ENCODE peak calls at places on chromosomes 16 and 17, in six cellular contexts. J is prostate gland, R is fibroblast of mammary gland, N is HCT116, D is cardiac fibroblast, K is psoas muscle. Z is an unnamed sample.

GRCh38 chr16:72939247-72939646 is 108.7 kb downstream of the ZFHX3 start:
- DNase-seq in J (peak), R (peak), N (no peak), D (peak), K (no peak), Z (peak)

GRCh38 chr17:29595107-29595942 is 2.4 kb downstream of the ANKRD13B start:
- DNase-seq in J (no peak), R (no peak), N (no peak), D (no peak), K (no peak), Z (no peak)

GRCh38 chr16:28309811-28310311 is 17.5 kb downstream of the SBK1 start:
- DNase-seq in J (no peak), R (no peak), N (no peak), D (no peak), K (peak), Z (no peak)

GRCh38 chr17:67818110-67819002 is 6.9 kb upstream of the BPTF start:
- DNase-seq in J (no peak), R (peak), N (no peak), D (no peak), K (no peak), Z (no peak)

GRCh38 chr16:29877266-29877961 is 14.4 kb upstream of the CDIPT start:
- DNase-seq in J (no peak), R (peak), N (peak), D (peak), K (no peak), Z (no peak)

GRCh38 chr17:3826191-3826590 is 19.9 kb downstream of the NCBP3 start:
- DNase-seq in J (no peak), R (peak), N (no peak), D (no peak), K (no peak), Z (no peak)

GRCh38 chr16:12057276-12057675 is 80.7 kb downstream of the SNX29 start:
- DNase-seq in J (no peak), R (peak), N (no peak), D (peak), K (peak), Z (peak)

GRCh38 chr16:1295465-1295864 is 14.0 kb upstream of the UBE2I start:
- DNase-seq in J (no peak), R (no peak), N (no peak), D (no peak), K (no peak), Z (no peak)

GRCh38 chr16:58332997-58333700 is 38.3 kb upstream of the PRSS54 start:
- DNase-seq in J (no peak), R (no peak), N (no peak), D (no peak), K (no peak), Z (no peak)

GRCh38 chr16:73420244-73421040 is 372.5 kb upstream of the ZFHX3 start:
- DNase-seq in J (no peak), R (no peak), N (no peak), D (no peak), K (no peak), Z (no peak)

GRCh38 chr16:23773339-23773738 is 18.5 kb downstream of the CHP2 start:
- DNase-seq in J (no peak), R (no peak), N (no peak), D (no peak), K (no peak), Z (no peak)

GRCh38 chr17:2362881-2363280 is 25.6 kb downstream of the SGSM2 start:
- DNase-seq in J (no peak), R (no peak), N (no peak), D (no peak), K (no peak), Z (no peak)

GRCh38 chr17:19317359-19318095 is 45.0 kb downstream of the B9D1 start:
- DNase-seq in J (no peak), R (peak), N (peak), D (peak), K (peak), Z (peak)

GRCh38 chr17:64638552-64639198 is 23.4 kb downstream of the SMURF2 start:
- DNase-seq in J (no peak), R (peak), N (no peak), D (no peak), K (no peak), Z (peak)

GRCh38 chr17:17054636-17055035 is 12.4 kb downstream of the MPRIP start:
- DNase-seq in J (no peak), R (no peak), N (no peak), D (no peak), K (no peak), Z (no peak)

GRCh38 chr16:78770353-78771091 is 671.1 kb downstream of the WWOX start:
- DNase-seq in J (peak), R (peak), N (no peak), D (peak), K (peak), Z (peak)

GRCh38 chr17:4583206-4583605 is 1.1 kb upstream of the SMTNL2 start:
- DNase-seq in J (no peak), R (no peak), N (no peak), D (no peak), K (peak), Z (no peak)

GRCh38 chr16:50593410-50594139 is 45.4 kb downstream of the NKD1 start:
- DNase-seq in J (no peak), R (peak), N (no peak), D (peak), K (no peak), Z (no peak)

GRCh38 chr16:87324411-87325275 is 7.5 kb upstream of the C16orf95 start:
- DNase-seq in J (no peak), R (peak), N (no peak), D (peak), K (peak), Z (peak)

GRCh38 chr16:27463741-27464662 is 62.0 kb downstream of the IL21R start:
- DNase-seq in J (no peak), R (no peak), N (no peak), D (no peak), K (no peak), Z (no peak)

GRCh38 chr17:61247438-61247837 is 152.2 kb upstream of the TBX2 start:
- DNase-seq in J (no peak), R (peak), N (no peak), D (peak), K (no peak), Z (peak)

GRCh38 chr16:85254921-85255320 is 142.6 kb upstream of the CIBAR2 start:
- DNase-seq in J (no peak), R (no peak), N (no peak), D (no peak), K (no peak), Z (no peak)

GRCh38 chr16:76943936-76944335 is 247.1 kb upstream of the MON1B start:
- DNase-seq in J (no peak), R (peak), N (no peak), D (peak), K (no peak), Z (no peak)

GRCh38 chr16:68365167-68365817 is 54.5 kb downstream of the PRMT7 start:
- DNase-seq in J (no peak), R (no peak), N (no peak), D (no peak), K (no peak), Z (peak)

GRCh38 chr17:13228225-13228624 is 210.4 kb upstream of the ELAC2 start:
- DNase-seq in J (no peak), R (no peak), N (no peak), D (no peak), K (no peak), Z (no peak)

GRCh38 chr16:84177740-84178070 is 9.2 kb downstream of the TAF1C start:
- DNase-seq in J (no peak), R (peak), N (no peak), D (peak), K (no peak), Z (peak)

GRCh38 chr16:77555781-77556180 is 120.9 kb upstream of the ADAMTS18 start:
- DNase-seq in J (no peak), R (no peak), N (no peak), D (no peak), K (no peak), Z (no peak)

GRCh38 chr17:32265192-32265895 is at the start of gene RHBDL3:
- DNase-seq in J (no peak), R (no peak), N (no peak), D (no peak), K (no peak), Z (no peak)

GRCh38 chr17:298791-299450 is 53.7 kb downstream of the RPH3AL start:
- DNase-seq in J (no peak), R (peak), N (no peak), D (peak), K (peak), Z (no peak)

GRCh38 chr17:6343736-6344135 is 91.2 kb downstream of the AIPL1 start:
- DNase-seq in J (no peak), R (no peak), N (no peak), D (no peak), K (no peak), Z (no peak)

DNA sequence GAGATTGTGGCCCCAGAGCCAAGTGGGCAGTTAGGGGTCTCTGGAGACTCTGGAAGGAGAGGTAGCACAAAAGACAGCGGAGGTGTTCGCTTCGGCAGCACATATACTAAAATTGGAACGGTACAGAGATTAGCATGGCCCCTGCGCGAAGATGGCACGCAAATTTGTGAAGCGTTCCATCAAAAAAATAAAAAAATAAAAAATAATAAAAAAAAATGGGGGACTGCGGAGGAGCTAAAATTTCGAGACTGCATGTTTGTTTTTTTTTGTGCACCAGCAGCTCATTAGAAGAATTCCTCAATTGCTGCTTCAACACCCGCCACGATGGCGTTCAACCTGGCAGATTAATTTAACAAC is 39.1 kb downstream of the IGF2BP1 start:
- DNase-seq in J (no peak), R (no peak), N (no peak), D (no peak), K (no peak), Z (no peak)
- TF ChIP-seq CTCF in J (no peak), R (no peak), N (no peak), D (no peak), K (no peak), Z (no peak)

DNA sequence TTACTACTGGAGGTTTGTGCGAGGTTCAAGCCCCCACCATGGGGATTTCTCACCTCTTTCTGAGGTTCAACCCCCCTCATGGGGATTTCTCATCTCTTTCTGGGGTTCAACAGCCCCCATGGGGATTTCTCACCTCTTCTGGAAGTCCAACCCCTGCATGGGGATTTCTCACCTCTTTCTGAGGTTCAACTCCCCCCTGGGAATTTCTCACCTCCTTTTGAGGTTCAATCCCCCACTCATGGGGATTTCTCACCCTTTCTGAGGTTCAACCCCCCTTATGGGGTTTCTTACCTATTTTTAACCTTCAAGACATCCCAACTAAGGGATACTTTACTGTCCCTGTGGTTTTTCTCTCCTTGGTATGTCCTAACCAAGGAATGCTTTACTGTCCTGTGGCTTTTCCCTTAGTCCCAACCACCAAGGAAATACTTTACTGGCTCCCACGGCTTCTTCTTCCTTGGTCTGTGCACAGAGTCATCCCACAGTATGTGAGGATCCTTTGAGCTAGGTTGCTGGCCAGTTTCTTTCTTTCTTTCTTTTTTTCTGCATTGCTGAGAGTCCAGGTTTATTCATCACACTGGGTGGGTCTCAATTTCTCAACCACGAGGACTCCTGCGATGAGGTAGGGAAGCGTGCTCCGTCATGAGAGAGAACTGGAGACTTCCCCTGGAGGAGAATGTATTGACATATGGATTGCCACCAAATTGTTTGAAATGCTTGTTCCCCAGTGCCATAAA is 2140.2 kb downstream of the TP53TG3F start:
- DNase-seq in J (no peak), R (no peak), N (no peak), D (no peak), K (no peak), Z (no peak)
- H3K4me3 ChIP-seq in J (no peak), R (no peak), N (peak), D (no peak), K (no peak), Z (no peak)

GRCh38 chr16:69859105-69859969 is 91.8 kb upstream of the CLEC18A start:
- DNase-seq in J (no peak), R (no peak), N (peak), D (no peak), K (no peak), Z (no peak)
- TF ChIP-seq CTCF in J (peak), R (peak), N (peak), D (peak), K (peak), Z (peak)

GRCh38 chr17:45145035-45145389 is 3.3 kb upstream of the HEXIM1 start:
- DNase-seq in J (no peak), R (no peak), N (no peak), D (no peak), K (peak), Z (no peak)

GRCh38 chr17:45147581-45148182 is 593 bp upstream of the HEXIM1 start:
- DNase-seq in J (peak), R (peak), N (peak), D (peak), K (peak), Z (peak)

GRCh38 chr17:45147102-45147580 is 1.1 kb upstream of the HEXIM1 start:
- DNase-seq in J (no peak), R (peak), N (no peak), D (no peak), K (no peak), Z (peak)

GRCh38 chr17:45146166-45146565 is 2.1 kb upstream of the HEXIM1 start:
- DNase-seq in J (no peak), R (no peak), N (no peak), D (no peak), K (peak), Z (no peak)

DNA sequence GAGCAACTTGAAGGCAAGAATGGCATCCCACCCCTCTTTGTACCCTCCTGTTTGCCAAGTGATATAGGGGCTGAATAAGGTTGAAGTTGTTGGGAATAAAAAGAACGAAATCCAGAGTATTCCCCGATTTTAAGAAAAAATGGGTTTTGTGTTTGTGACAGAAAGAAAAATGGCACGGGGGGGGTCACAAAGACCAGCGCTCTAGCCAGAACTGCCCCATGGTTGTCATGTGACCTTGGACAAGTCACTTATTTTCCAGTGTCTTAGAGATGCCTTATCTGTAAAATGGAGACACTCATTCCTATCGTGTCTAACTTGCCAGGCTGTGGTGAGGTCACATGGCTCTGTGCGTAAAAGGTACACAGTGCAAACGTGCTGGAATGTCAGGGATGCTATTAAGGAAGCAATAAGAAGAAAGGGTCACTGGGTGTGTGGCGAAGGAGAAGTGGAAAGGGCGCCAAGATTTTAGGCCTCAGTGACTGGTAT is 1.6 kb upstream of the HEXIM1 start:
- DNase-seq in J (peak), R (peak), N (no peak), D (peak), K (no peak), Z (peak)
- H3K4me3 ChIP-seq in J (peak), R (peak), N (peak), D (peak), K (peak), Z (peak)

GRCh38 chr17:57784226-57784895 is 39.3 kb upstream of the CCDC182 start:
- DNase-seq in J (no peak), R (no peak), N (no peak), D (no peak), K (no peak), Z (no peak)
- TF ChIP-seq CTCF in J (no peak), R (no peak), N (no peak), D (no peak), K (no peak), Z (no peak)

GRCh38 chr17:78484300-78485159 is 92.7 kb downstream of the DNAH17 start:
- DNase-seq in J (no peak), R (no peak), N (peak), D (no peak), K (no peak), Z (peak)
- H3K4me3 ChIP-seq in J (no peak), R (peak), N (peak), D (peak), K (no peak), Z (peak)

DNA sequence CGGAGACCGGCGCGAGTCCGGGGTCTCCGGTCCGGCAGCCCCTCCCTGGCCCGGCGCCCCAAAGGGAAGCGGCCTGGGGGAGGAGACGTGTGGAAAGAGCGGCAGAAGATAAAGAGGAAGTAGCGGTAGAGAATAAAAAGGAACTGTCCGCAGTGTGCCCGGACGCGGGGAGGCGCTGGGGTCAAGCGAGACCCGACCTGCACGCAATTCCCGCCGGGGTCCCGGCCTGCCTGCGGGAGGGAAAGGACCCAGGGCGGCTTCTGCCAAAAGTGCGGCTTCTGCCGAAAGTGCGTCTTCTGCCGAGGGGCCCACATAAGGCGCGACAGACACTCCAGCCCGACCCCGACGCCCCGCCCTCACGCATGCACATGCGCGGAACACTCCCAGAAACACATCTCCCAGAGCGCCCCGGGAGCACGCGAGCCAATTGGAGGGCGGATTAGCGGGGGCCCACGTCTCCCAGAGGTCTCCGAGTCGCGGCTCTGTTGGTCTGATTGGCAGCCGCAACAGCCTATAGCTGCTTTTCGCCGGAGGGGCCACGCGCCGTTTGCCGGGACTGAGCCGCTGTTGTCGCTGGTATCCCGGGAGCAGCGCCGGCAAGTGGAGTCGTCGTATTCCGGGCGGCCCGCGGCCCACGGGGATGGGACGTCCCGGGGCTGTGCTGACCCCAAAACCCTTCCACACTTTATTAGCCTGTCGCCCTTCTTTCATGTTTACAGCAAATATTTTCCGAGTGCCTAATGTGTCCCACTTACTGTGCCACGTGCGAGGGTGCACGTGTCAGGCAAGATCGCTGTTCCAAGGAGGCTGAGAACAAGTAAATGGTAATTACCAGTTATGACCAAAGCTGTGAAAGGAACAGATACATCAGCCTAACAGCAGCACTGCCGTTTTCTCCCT is 8.0 kb upstream of the MEFV start:
- DNase-seq in J (peak), R (peak), N (peak), D (peak), K (peak), Z (peak)
- TF ChIP-seq CTCF in J (no peak), R (no peak), N (peak), D (peak), K (peak), Z (peak)

GRCh38 chr17:49388290-49388640 is 26.2 kb upstream of the ZNF652 start:
- DNase-seq in J (no peak), R (no peak), N (no peak), D (no peak), K (no peak), Z (no peak)
- H3K4me3 ChIP-seq in J (no peak), R (no peak), N (no peak), D (no peak), K (no peak), Z (no peak)